ENCODE peak calls at places on chromosomes 3 and 15, in four cellular contexts. One of them, this sample, is unnamed.

GRCh38 chr3:12894629-12895028 is 53.3 kb upstream of the RPL32 start:
- DNase-seq in PC-9: no peak
- DNase-seq in tibial artery: no peak
- DNase-seq in DND-41: no peak
- DNase-seq in this sample: peak; percentile 8

GRCh38 chr3:110180733-110181132 is 843.4 kb upstream of the DPPA4 start:
- DNase-seq in PC-9: no peak
- DNase-seq in tibial artery: peak; percentile 34
- DNase-seq in DND-41: no peak
- DNase-seq in this sample: peak; percentile 12

GRCh38 chr15:99097441-99098410 is 7.2 kb upstream of the SYNM start:
- DNase-seq in DND-41: no peak
- DNase-seq in tibial artery: no peak
- DNase-seq in PC-9: no peak
- DNase-seq in this sample: no peak

GRCh38 chr3:130857336-130858026 is 36.4 kb upstream of the ATP2C1 start:
- DNase-seq in PC-9: no peak
- DNase-seq in tibial artery: no peak
- DNase-seq in DND-41: no peak
- DNase-seq in this sample: no peak

GRCh38 chr3:134640872-134641470 is 9.9 kb downstream of the KY start:
- DNase-seq in tibial artery: no peak
- DNase-seq in DND-41: peak; percentile 43
- DNase-seq in PC-9: no peak
- DNase-seq in this sample: no peak

GRCh38 chr3:32399030-32399620 is 7.5 kb downstream of the CMTM7 start:
- DNase-seq in DND-41: peak; percentile 45
- DNase-seq in tibial artery: no peak
- DNase-seq in PC-9: no peak
- DNase-seq in this sample: no peak

GRCh38 chr15:59532770-59533379 is 78.7 kb upstream of the GCNT3 start:
- DNase-seq in DND-41: peak; percentile 26
- DNase-seq in tibial artery: no peak
- DNase-seq in PC-9: peak; percentile 19
- DNase-seq in this sample: no peak

GRCh38 chr3:30728143-30728542 is 121.7 kb downstream of the TGFBR2 start:
- DNase-seq in tibial artery: no peak
- DNase-seq in DND-41: no peak
- DNase-seq in PC-9: no peak
- DNase-seq in this sample: no peak

GRCh38 chr15:95799286-95800187 is 531.0 kb upstream of the NR2F2 start:
- DNase-seq in PC-9: peak; percentile 19
- DNase-seq in DND-41: no peak
- DNase-seq in tibial artery: no peak
- DNase-seq in this sample: no peak

DNA sequence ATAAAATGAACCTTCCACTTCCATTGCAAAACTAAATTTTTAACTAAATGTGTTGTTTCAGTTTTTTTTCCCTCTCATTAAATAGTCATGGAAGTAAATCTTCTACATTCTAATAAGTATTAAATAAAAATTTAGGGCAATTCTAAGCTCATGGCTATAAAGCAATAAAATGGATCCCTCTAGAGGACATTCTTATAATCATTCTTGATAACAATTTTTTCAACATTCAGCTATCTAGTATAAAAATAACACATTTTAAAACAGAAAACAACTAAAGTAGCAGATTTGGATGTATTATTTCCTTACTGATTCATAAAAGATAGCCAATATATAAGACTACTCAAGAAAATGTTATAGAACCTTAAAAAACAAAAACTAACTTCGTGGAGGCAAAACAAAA is 393.1 kb downstream of the PLOD2 start:
- DNase-seq in DND-41: no peak
- DNase-seq in tibial artery: no peak
- DNase-seq in PC-9: no peak
- DNase-seq in this sample: no peak
- TF ChIP-seq CTCF in DND-41: no peak
- TF ChIP-seq CTCF in tibial artery: no peak
- TF ChIP-seq CTCF in PC-9: peak; percentile 62
- TF ChIP-seq CTCF in this sample: no peak

GRCh38 chr3:102941761-102942160 is 506.9 kb downstream of the ZPLD1 start:
- DNase-seq in DND-41: no peak
- DNase-seq in PC-9: no peak
- DNase-seq in tibial artery: no peak
- DNase-seq in this sample: no peak
- H3K27ac ChIP-seq in DND-41: no peak overlapping the region
- H3K27ac ChIP-seq in PC-9: no peak overlapping the region
- H3K27ac ChIP-seq in tibial artery: no peak overlapping the region
- H3K27ac ChIP-seq in this sample: no peak overlapping the region

GRCh38 chr15:66966256-66966655 is 99.1 kb upstream of the SMAD3 start:
- DNase-seq in DND-41: no peak
- DNase-seq in tibial artery: no peak
- DNase-seq in PC-9: no peak
- DNase-seq in this sample: no peak
- TF ChIP-seq CTCF in DND-41: peak; percentile 20
- TF ChIP-seq CTCF in tibial artery: no peak
- TF ChIP-seq CTCF in PC-9: peak; percentile 57
- TF ChIP-seq CTCF in this sample: peak; percentile 6

GRCh38 chr3:120285508-120285841 is 453 bp upstream of the GPR156 start:
- DNase-seq in tibial artery: no peak
- DNase-seq in PC-9: no peak
- DNase-seq in DND-41: no peak
- DNase-seq in this sample: no peak
- H3K27ac ChIP-seq in tibial artery: no peak overlapping the region
- H3K27ac ChIP-seq in PC-9: no peak overlapping the region
- H3K27ac ChIP-seq in DND-41: no peak overlapping the region
- H3K27ac ChIP-seq in this sample: no peak overlapping the region

GRCh38 chr3:41198950-41199865 is at the start of gene CTNNB1:
- DNase-seq in PC-9: peak; percentile 89
- DNase-seq in tibial artery: peak; percentile 90
- DNase-seq in DND-41: peak; percentile 90
- DNase-seq in this sample: peak; percentile 96
- TF ChIP-seq CTCF in PC-9: no peak
- TF ChIP-seq CTCF in tibial artery: no peak
- TF ChIP-seq CTCF in DND-41: no peak
- TF ChIP-seq CTCF in this sample: peak; percentile 13